ENCODE peak calls at places on chromosome 1, in nine cellular contexts. One of them, this sample, is unnamed. For H3K9me3, the result is how much of the 10 kb centered on the place peaks cover.

GRCh38 chr1:153661111-153661708 is 2.7 kb downstream of the SNAPIN start:
- DNase-seq in small intestine: no peak
- DNase-seq in HepG2: no peak
- DNase-seq in neural progenitor cell: peak
- DNase-seq in pancreas: no peak
- DNase-seq in BE2C: no peak
- DNase-seq in H1: no peak
- DNase-seq in GM23248: no peak
- DNase-seq in thyroid gland: no peak
- DNase-seq in this sample: no peak

GRCh38 chr1:210445931-210446330 is 117.2 kb downstream of the HHAT start:
- DNase-seq in H1: no peak
- DNase-seq in GM23248: no peak
- DNase-seq in small intestine: no peak
- DNase-seq in pancreas: no peak
- DNase-seq in HepG2: no peak
- DNase-seq in neural progenitor cell: peak
- DNase-seq in thyroid gland: no peak
- DNase-seq in BE2C: no peak
- DNase-seq in this sample: no peak

GRCh38 chr1:25795955-25796806 is 3.8 kb upstream of the SELENON start:
- DNase-seq in BE2C: no peak
- DNase-seq in GM23248: no peak
- DNase-seq in pancreas: peak
- DNase-seq in HepG2: no peak
- DNase-seq in neural progenitor cell: no peak
- DNase-seq in H1: no peak
- DNase-seq in thyroid gland: peak
- DNase-seq in small intestine: peak
- DNase-seq in this sample: no peak

GRCh38 chr1:44035726-44036408 is 4.6 kb upstream of the SLC6A9 start:
- DNase-seq in BE2C: peak
- DNase-seq in H1: no peak
- DNase-seq in thyroid gland: no peak
- DNase-seq in HepG2: no peak
- DNase-seq in neural progenitor cell: peak
- DNase-seq in GM23248: peak
- DNase-seq in pancreas: peak
- DNase-seq in small intestine: peak
- DNase-seq in this sample: peak

GRCh38 chr1:66777846-66778245 is 23.2 kb downstream of the INSL5 start:
- DNase-seq in thyroid gland: no peak
- DNase-seq in small intestine: no peak
- DNase-seq in neural progenitor cell: no peak
- DNase-seq in pancreas: no peak
- DNase-seq in H1: no peak
- DNase-seq in BE2C: no peak
- DNase-seq in HepG2: no peak
- DNase-seq in GM23248: no peak
- DNase-seq in this sample: no peak

GRCh38 chr1:185337221-185337620 is 20.2 kb upstream of the IVNS1ABP start:
- DNase-seq in H1: no peak
- DNase-seq in neural progenitor cell: no peak
- DNase-seq in GM23248: peak
- DNase-seq in HepG2: no peak
- DNase-seq in small intestine: no peak
- DNase-seq in pancreas: no peak
- DNase-seq in BE2C: no peak
- DNase-seq in thyroid gland: no peak
- DNase-seq in this sample: no peak

GRCh38 chr1:230398856-230399255 is 27.3 kb downstream of the PGBD5 start:
- DNase-seq in neural progenitor cell: no peak
- DNase-seq in pancreas: no peak
- DNase-seq in H1: no peak
- DNase-seq in BE2C: no peak
- DNase-seq in HepG2: no peak
- DNase-seq in GM23248: no peak
- DNase-seq in small intestine: no peak
- DNase-seq in thyroid gland: no peak
- DNase-seq in this sample: no peak

GRCh38 chr1:217457016-217457415 is 173.9 kb downstream of the GPATCH2 start:
- DNase-seq in GM23248: no peak
- DNase-seq in BE2C: no peak
- DNase-seq in HepG2: no peak
- DNase-seq in pancreas: no peak
- DNase-seq in H1: no peak
- DNase-seq in thyroid gland: no peak
- DNase-seq in neural progenitor cell: no peak
- DNase-seq in small intestine: no peak
- DNase-seq in this sample: no peak

GRCh38 chr1:208928335-208928734 is 655.2 kb upstream of the CAMK1G start:
- DNase-seq in BE2C: no peak
- DNase-seq in H1: no peak
- DNase-seq in HepG2: no peak
- DNase-seq in neural progenitor cell: no peak
- DNase-seq in small intestine: no peak
- DNase-seq in thyroid gland: no peak
- DNase-seq in GM23248: peak
- DNase-seq in pancreas: no peak
- DNase-seq in this sample: no peak

GRCh38 chr1:241934181-241934815 is 23.3 kb upstream of the BECN2 start:
- DNase-seq in small intestine: no peak
- DNase-seq in thyroid gland: peak
- DNase-seq in BE2C: no peak
- DNase-seq in H1: peak
- DNase-seq in pancreas: peak
- DNase-seq in GM23248: peak
- DNase-seq in HepG2: peak
- DNase-seq in neural progenitor cell: peak
- DNase-seq in this sample: no peak

GRCh38 chr1:228070851-228071250 is 11.7 kb upstream of the ARF1 start:
- DNase-seq in BE2C: no peak
- DNase-seq in small intestine: no peak
- DNase-seq in GM23248: no peak
- DNase-seq in thyroid gland: no peak
- DNase-seq in HepG2: no peak
- DNase-seq in neural progenitor cell: no peak
- DNase-seq in pancreas: no peak
- DNase-seq in H1: no peak
- DNase-seq in this sample: no peak

GRCh38 chr1:165367375-165367993 is 11.0 kb upstream of the LMX1A start:
- DNase-seq in HepG2: peak
- DNase-seq in small intestine: peak
- DNase-seq in H1: no peak
- DNase-seq in BE2C: peak
- DNase-seq in GM23248: peak
- DNase-seq in pancreas: peak
- DNase-seq in neural progenitor cell: peak
- DNase-seq in thyroid gland: peak
- DNase-seq in this sample: peak

GRCh38 chr1:67019121-67019520 is 34.8 kb downstream of the SLC35D1 start:
- DNase-seq in H1: no peak
- DNase-seq in GM23248: no peak
- DNase-seq in BE2C: no peak
- DNase-seq in HepG2: no peak
- DNase-seq in neural progenitor cell: no peak
- DNase-seq in pancreas: no peak
- DNase-seq in thyroid gland: no peak
- DNase-seq in small intestine: no peak
- DNase-seq in this sample: no peak

GRCh38 chr1:118788372-118788955 is 199.7 kb downstream of the TBX15 start:
- DNase-seq in neural progenitor cell: no peak
- DNase-seq in HepG2: no peak
- DNase-seq in small intestine: no peak
- DNase-seq in H1: no peak
- DNase-seq in pancreas: no peak
- DNase-seq in GM23248: peak
- DNase-seq in thyroid gland: peak
- DNase-seq in BE2C: no peak
- DNase-seq in this sample: no peak

DNA sequence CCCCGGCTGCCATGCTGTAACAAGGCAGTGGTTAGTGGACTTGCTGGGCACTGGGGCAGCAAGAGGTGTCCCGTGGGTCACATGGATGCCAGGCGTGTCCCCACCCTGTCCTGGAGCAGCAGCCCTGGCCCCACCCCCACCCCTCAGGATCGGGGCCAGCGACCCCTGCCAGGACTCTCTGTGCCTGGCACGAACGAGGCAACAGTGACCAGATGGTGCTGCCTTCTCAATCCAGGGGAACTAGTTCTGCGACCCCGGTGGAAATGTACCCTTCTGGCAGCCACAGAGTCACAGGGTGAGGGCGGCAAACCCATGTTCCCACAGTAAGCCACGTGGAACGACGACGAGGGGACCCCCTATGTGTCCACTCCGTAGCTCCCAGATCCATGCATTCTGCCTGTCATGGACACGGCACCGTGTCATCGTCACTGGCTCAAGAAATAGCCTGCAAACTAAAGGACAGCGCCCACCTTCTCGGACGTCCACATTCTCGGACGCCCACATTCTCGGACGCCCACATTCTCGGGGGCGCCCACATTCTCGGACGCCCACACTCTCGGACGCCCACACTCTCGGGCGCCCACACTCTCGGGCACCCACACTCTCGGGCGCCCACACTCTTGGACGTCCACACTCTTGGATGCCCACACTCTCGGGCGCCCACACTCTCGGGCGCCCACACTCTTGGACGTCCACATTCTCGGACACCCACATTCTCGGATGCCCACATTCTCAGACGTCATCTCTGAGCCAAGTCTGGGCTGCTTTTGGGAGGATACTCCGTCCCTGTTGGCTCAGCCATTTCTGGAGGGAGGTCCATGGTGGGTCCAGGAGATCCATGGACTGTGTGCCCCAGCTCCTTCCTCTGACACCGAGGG is 19.6 kb upstream of the ACTRT2 start:
- DNase-seq in thyroid gland: no peak
- DNase-seq in HepG2: no peak
- DNase-seq in BE2C: no peak
- DNase-seq in small intestine: no peak
- DNase-seq in neural progenitor cell: no peak
- DNase-seq in pancreas: no peak
- DNase-seq in GM23248: no peak
- DNase-seq in H1: no peak
- DNase-seq in this sample: no peak
- H3K9me3 ChIP-seq in thyroid gland: under half
- H3K9me3 ChIP-seq in HepG2: under half
- H3K9me3 ChIP-seq in BE2C: under half
- H3K9me3 ChIP-seq in small intestine: under half
- H3K9me3 ChIP-seq in neural progenitor cell: under half
- H3K9me3 ChIP-seq in pancreas: under half
- H3K9me3 ChIP-seq in GM23248: under half
- H3K9me3 ChIP-seq in H1: half or more
- H3K9me3 ChIP-seq in this sample: under half

GRCh38 chr1:9689971-9690381 is 38.4 kb downstream of the PIK3CD start:
- DNase-seq in small intestine: peak
- DNase-seq in thyroid gland: peak
- DNase-seq in BE2C: no peak
- DNase-seq in pancreas: peak
- DNase-seq in GM23248: peak
- DNase-seq in HepG2: no peak
- DNase-seq in neural progenitor cell: peak
- DNase-seq in H1: no peak
- DNase-seq in this sample: peak

GRCh38 chr1:9687120-9687875 is 35.8 kb downstream of the PIK3CD start:
- DNase-seq in small intestine: peak
- DNase-seq in GM23248: peak
- DNase-seq in pancreas: peak
- DNase-seq in neural progenitor cell: peak
- DNase-seq in HepG2: peak
- DNase-seq in thyroid gland: peak
- DNase-seq in BE2C: peak
- DNase-seq in H1: peak
- DNase-seq in this sample: peak

GRCh38 chr1:9689011-9689706 is 37.6 kb downstream of the PIK3CD start:
- DNase-seq in HepG2: peak
- DNase-seq in small intestine: peak
- DNase-seq in pancreas: peak
- DNase-seq in thyroid gland: peak
- DNase-seq in neural progenitor cell: peak
- DNase-seq in BE2C: peak
- DNase-seq in GM23248: peak
- DNase-seq in H1: no peak
- DNase-seq in this sample: peak

GRCh38 chr1:9688599-9688998 is 37.1 kb downstream of the PIK3CD start:
- DNase-seq in HepG2: no peak
- DNase-seq in neural progenitor cell: no peak
- DNase-seq in H1: no peak
- DNase-seq in GM23248: no peak
- DNase-seq in small intestine: no peak
- DNase-seq in pancreas: peak
- DNase-seq in BE2C: no peak
- DNase-seq in thyroid gland: no peak
- DNase-seq in this sample: no peak

GRCh38 chr1:9687876-9688582 is 36.5 kb downstream of the PIK3CD start:
- DNase-seq in pancreas: peak
- DNase-seq in neural progenitor cell: peak
- DNase-seq in HepG2: no peak
- DNase-seq in GM23248: peak
- DNase-seq in small intestine: peak
- DNase-seq in H1: no peak
- DNase-seq in BE2C: no peak
- DNase-seq in thyroid gland: peak
- DNase-seq in this sample: peak
- H3K9me3 ChIP-seq in pancreas: under half
- H3K9me3 ChIP-seq in neural progenitor cell: under half
- H3K9me3 ChIP-seq in HepG2: under half
- H3K9me3 ChIP-seq in GM23248: under half
- H3K9me3 ChIP-seq in small intestine: under half
- H3K9me3 ChIP-seq in H1: under half
- H3K9me3 ChIP-seq in BE2C: under half
- H3K9me3 ChIP-seq in thyroid gland: under half
- H3K9me3 ChIP-seq in this sample: under half

GRCh38 chr1:54566438-54567141 is 18.6 kb downstream of the ACOT11 start:
- DNase-seq in HepG2: no peak
- DNase-seq in BE2C: no peak
- DNase-seq in H1: no peak
- DNase-seq in small intestine: no peak
- DNase-seq in GM23248: no peak
- DNase-seq in thyroid gland: no peak
- DNase-seq in pancreas: no peak
- DNase-seq in neural progenitor cell: no peak
- DNase-seq in this sample: no peak
- H3K9me3 ChIP-seq in HepG2: under half
- H3K9me3 ChIP-seq in BE2C: under half
- H3K9me3 ChIP-seq in H1: under half
- H3K9me3 ChIP-seq in small intestine: under half
- H3K9me3 ChIP-seq in GM23248: under half
- H3K9me3 ChIP-seq in thyroid gland: under half
- H3K9me3 ChIP-seq in pancreas: under half
- H3K9me3 ChIP-seq in neural progenitor cell: under half
- H3K9me3 ChIP-seq in this sample: under half

DNA sequence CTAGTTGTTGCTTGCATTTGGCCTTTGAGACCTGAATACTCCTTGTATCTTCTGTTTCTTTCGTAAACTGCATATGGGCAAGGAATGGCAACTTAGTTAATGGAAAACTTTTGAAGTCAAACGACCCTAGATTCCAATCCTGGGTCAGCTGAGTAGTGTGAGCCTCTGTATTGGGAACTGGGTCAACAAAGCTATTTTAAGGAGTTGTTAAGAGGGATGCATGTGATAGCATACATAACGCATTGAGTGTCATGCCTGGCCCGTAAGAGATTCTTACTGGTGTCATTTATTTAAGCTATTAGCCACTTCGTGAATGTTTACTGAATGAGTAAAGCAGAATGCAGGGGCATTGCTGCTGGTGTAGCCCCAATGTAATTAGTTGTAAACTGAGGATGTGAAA is 340.1 kb downstream of the PAPPA2 start:
- DNase-seq in pancreas: no peak
- DNase-seq in BE2C: no peak
- DNase-seq in small intestine: no peak
- DNase-seq in GM23248: no peak
- DNase-seq in HepG2: no peak
- DNase-seq in H1: no peak
- DNase-seq in neural progenitor cell: no peak
- DNase-seq in thyroid gland: no peak
- DNase-seq in this sample: no peak
- H3K9me3 ChIP-seq in pancreas: under half
- H3K9me3 ChIP-seq in BE2C: under half
- H3K9me3 ChIP-seq in small intestine: under half
- H3K9me3 ChIP-seq in GM23248: under half
- H3K9me3 ChIP-seq in HepG2: under half
- H3K9me3 ChIP-seq in H1: under half
- H3K9me3 ChIP-seq in neural progenitor cell: under half
- H3K9me3 ChIP-seq in thyroid gland: under half
- H3K9me3 ChIP-seq in this sample: under half